ENCODE peak calls at places on chromosomes 13 and 19, in four cellular contexts. One of them, this sample, is unnamed.

GRCh38 chr13:59823495-59823894 is 340.2 kb downstream of the DIAPH3 start:
- DNase-seq in T-helper 2 cell: no peak
- DNase-seq in Panc1: peak; percentile 12
- DNase-seq in stimulated activated CD4-positive, alpha-beta T cell treated with anti-CD3 and anti-CD28 coated beads, Interleukin-4, amount 100 ng/mL, for 1 hour: no peak
- DNase-seq in this sample: no peak

GRCh38 chr13:104833221-104833620 is 1702.2 kb downstream of the EFNB2 start:
- DNase-seq in T-helper 2 cell: no peak
- DNase-seq in Panc1: no peak
- DNase-seq in stimulated activated CD4-positive, alpha-beta T cell treated with anti-CD3 and anti-CD28 coated beads, Interleukin-4, amount 100 ng/mL, for 1 hour: no peak
- DNase-seq in this sample: no peak

GRCh38 chr13:73984949-73985691 is 149.1 kb downstream of the KLF12 start:
- DNase-seq in T-helper 2 cell: peak; percentile 61
- DNase-seq in Panc1: no peak
- DNase-seq in stimulated activated CD4-positive, alpha-beta T cell treated with anti-CD3 and anti-CD28 coated beads, Interleukin-4, amount 100 ng/mL, for 1 hour: peak; percentile 66
- DNase-seq in this sample: no peak

GRCh38 chr13:24038846-24039330 is 121.6 kb upstream of the SPATA13 start:
- DNase-seq in T-helper 2 cell: no peak
- DNase-seq in Panc1: no peak
- DNase-seq in stimulated activated CD4-positive, alpha-beta T cell treated with anti-CD3 and anti-CD28 coated beads, Interleukin-4, amount 100 ng/mL, for 1 hour: no peak
- DNase-seq in this sample: peak; percentile 3

GRCh38 chr19:6472713-6473112 is 8.6 kb downstream of the CRB3 start:
- DNase-seq in T-helper 2 cell: no peak
- DNase-seq in Panc1: no peak
- DNase-seq in stimulated activated CD4-positive, alpha-beta T cell treated with anti-CD3 and anti-CD28 coated beads, Interleukin-4, amount 100 ng/mL, for 1 hour: no peak
- DNase-seq in this sample: no peak

GRCh38 chr13:29754486-29754806 is 96.0 kb downstream of the UBL3 start:
- DNase-seq in T-helper 2 cell: no peak
- DNase-seq in Panc1: no peak
- DNase-seq in stimulated activated CD4-positive, alpha-beta T cell treated with anti-CD3 and anti-CD28 coated beads, Interleukin-4, amount 100 ng/mL, for 1 hour: no peak
- DNase-seq in this sample: no peak

GRCh38 chr13:24727731-24728601 is 36.0 kb upstream of the RNF17 start:
- DNase-seq in T-helper 2 cell: peak; percentile 61
- DNase-seq in Panc1: peak; percentile 47
- DNase-seq in stimulated activated CD4-positive, alpha-beta T cell treated with anti-CD3 and anti-CD28 coated beads, Interleukin-4, amount 100 ng/mL, for 1 hour: peak; percentile 62
- DNase-seq in this sample: no peak

GRCh38 chr19:32318884-32319520 is 26.4 kb upstream of the ZNF507 start:
- DNase-seq in T-helper 2 cell: no peak
- DNase-seq in Panc1: no peak
- DNase-seq in stimulated activated CD4-positive, alpha-beta T cell treated with anti-CD3 and anti-CD28 coated beads, Interleukin-4, amount 100 ng/mL, for 1 hour: no peak
- DNase-seq in this sample: no peak

GRCh38 chr19:56966225-56966696 is 125.7 kb upstream of the PEG3 start:
- DNase-seq in T-helper 2 cell: no peak
- DNase-seq in Panc1: no peak
- DNase-seq in stimulated activated CD4-positive, alpha-beta T cell treated with anti-CD3 and anti-CD28 coated beads, Interleukin-4, amount 100 ng/mL, for 1 hour: no peak
- DNase-seq in this sample: no peak

GRCh38 chr13:77637583-77637982 is 59.9 kb upstream of the SLAIN1 start:
- DNase-seq in T-helper 2 cell: no peak
- DNase-seq in Panc1: no peak
- DNase-seq in stimulated activated CD4-positive, alpha-beta T cell treated with anti-CD3 and anti-CD28 coated beads, Interleukin-4, amount 100 ng/mL, for 1 hour: no peak
- DNase-seq in this sample: no peak